ENCODE peak calls at places on chromosomes 11 and 22, in eight cellular contexts. One of them, this sample, is unnamed.

GRCh38 chr22:24108073-24108472 is 73.2 kb upstream of the SUSD2 start:
- DNase-seq in RPMI8226: no peak
- DNase-seq in osteocyte: no peak
- DNase-seq in esophagus squamous epithelium: no peak
- DNase-seq in neural crest cell: no peak
- DNase-seq in PC-9: no peak
- DNase-seq in lower lobe of right lung: no peak
- DNase-seq in AG09319: no peak
- DNase-seq in this sample: no peak

GRCh38 chr11:122168218-122168617 is 52.2 kb upstream of the BLID start:
- DNase-seq in RPMI8226: no peak
- DNase-seq in osteocyte: no peak
- DNase-seq in esophagus squamous epithelium: no peak
- DNase-seq in neural crest cell: no peak
- DNase-seq in PC-9: no peak
- DNase-seq in lower lobe of right lung: no peak
- DNase-seq in AG09319: no peak
- DNase-seq in this sample: no peak

GRCh38 chr11:45180888-45181594 is 34.6 kb downstream of the PRDM11 start:
- DNase-seq in RPMI8226: no peak
- DNase-seq in osteocyte: peak
- DNase-seq in esophagus squamous epithelium: no peak
- DNase-seq in neural crest cell: no peak
- DNase-seq in PC-9: peak
- DNase-seq in lower lobe of right lung: peak
- DNase-seq in AG09319: no peak
- DNase-seq in this sample: peak

GRCh38 chr22:27751277-27752070 is 50.1 kb downstream of the MN1 start:
- DNase-seq in RPMI8226: no peak
- DNase-seq in osteocyte: no peak
- DNase-seq in esophagus squamous epithelium: no peak
- DNase-seq in neural crest cell: no peak
- DNase-seq in PC-9: no peak
- DNase-seq in lower lobe of right lung: peak
- DNase-seq in AG09319: no peak
- DNase-seq in this sample: no peak

GRCh38 chr11:133808393-133809140 is 36.7 kb downstream of the SPATA19 start:
- DNase-seq in RPMI8226: no peak
- DNase-seq in osteocyte: peak
- DNase-seq in esophagus squamous epithelium: no peak
- DNase-seq in neural crest cell: no peak
- DNase-seq in PC-9: no peak
- DNase-seq in lower lobe of right lung: no peak
- DNase-seq in AG09319: no peak
- DNase-seq in this sample: no peak

GRCh38 chr11:77879218-77879617 is 58.3 kb downstream of the AAMDC start:
- DNase-seq in RPMI8226: peak
- DNase-seq in osteocyte: no peak
- DNase-seq in esophagus squamous epithelium: no peak
- DNase-seq in neural crest cell: no peak
- DNase-seq in PC-9: no peak
- DNase-seq in lower lobe of right lung: no peak
- DNase-seq in AG09319: no peak
- DNase-seq in this sample: peak

GRCh38 chr22:24990344-24990905 is 37.9 kb downstream of the KIAA1671 start:
- DNase-seq in RPMI8226: no peak
- DNase-seq in osteocyte: no peak
- DNase-seq in esophagus squamous epithelium: no peak
- DNase-seq in neural crest cell: no peak
- DNase-seq in PC-9: no peak
- DNase-seq in lower lobe of right lung: no peak
- DNase-seq in AG09319: no peak
- DNase-seq in this sample: no peak

GRCh38 chr22:48660104-48660794 is 1167.4 kb downstream of the BRD1 start:
- DNase-seq in RPMI8226: no peak
- DNase-seq in osteocyte: no peak
- DNase-seq in esophagus squamous epithelium: no peak
- DNase-seq in neural crest cell: no peak
- DNase-seq in PC-9: no peak
- DNase-seq in lower lobe of right lung: no peak
- DNase-seq in AG09319: no peak
- DNase-seq in this sample: no peak

GRCh38 chr11:130141561-130142341 is 17.8 kb upstream of the ST14 start:
- DNase-seq in RPMI8226: no peak
- DNase-seq in osteocyte: no peak
- DNase-seq in esophagus squamous epithelium: no peak
- DNase-seq in neural crest cell: no peak
- DNase-seq in PC-9: no peak
- DNase-seq in lower lobe of right lung: no peak
- DNase-seq in AG09319: no peak
- DNase-seq in this sample: no peak

GRCh38 chr11:120179071-120179672 is 31.7 kb upstream of the OAF start:
- DNase-seq in RPMI8226: no peak
- DNase-seq in osteocyte: no peak
- DNase-seq in esophagus squamous epithelium: no peak
- DNase-seq in neural crest cell: no peak
- DNase-seq in PC-9: no peak
- DNase-seq in lower lobe of right lung: no peak
- DNase-seq in AG09319: no peak
- DNase-seq in this sample: no peak

GRCh38 chr22:45686004-45686403 is 14.4 kb downstream of the ATXN10 start:
- DNase-seq in RPMI8226: no peak
- DNase-seq in osteocyte: no peak
- DNase-seq in esophagus squamous epithelium: no peak
- DNase-seq in neural crest cell: no peak
- DNase-seq in PC-9: no peak
- DNase-seq in lower lobe of right lung: no peak
- DNase-seq in AG09319: no peak
- DNase-seq in this sample: peak

GRCh38 chr11:68974421-68975194 is 6.2 kb downstream of the MRGPRD start:
- DNase-seq in RPMI8226: peak
- DNase-seq in osteocyte: peak
- DNase-seq in esophagus squamous epithelium: no peak
- DNase-seq in neural crest cell: no peak
- DNase-seq in PC-9: no peak
- DNase-seq in lower lobe of right lung: peak
- DNase-seq in AG09319: no peak
- DNase-seq in this sample: no peak

GRCh38 chr11:86183694-86184093 is 60.9 kb upstream of the EED start:
- DNase-seq in RPMI8226: peak
- DNase-seq in osteocyte: no peak
- DNase-seq in esophagus squamous epithelium: no peak
- DNase-seq in neural crest cell: no peak
- DNase-seq in PC-9: no peak
- DNase-seq in lower lobe of right lung: no peak
- DNase-seq in AG09319: no peak
- DNase-seq in this sample: no peak

GRCh38 chr22:50674606-50675552 is 2.3 kb downstream of the SHANK3 start:
- DNase-seq in RPMI8226: no peak
- DNase-seq in osteocyte: peak
- DNase-seq in esophagus squamous epithelium: no peak
- DNase-seq in neural crest cell: peak
- DNase-seq in PC-9: peak
- DNase-seq in lower lobe of right lung: peak
- DNase-seq in AG09319: no peak
- DNase-seq in this sample: peak

GRCh38 chr11:42778193-42778592 is 533.6 kb upstream of the API5 start:
- DNase-seq in RPMI8226: no peak
- DNase-seq in osteocyte: no peak
- DNase-seq in esophagus squamous epithelium: no peak
- DNase-seq in neural crest cell: no peak
- DNase-seq in PC-9: no peak
- DNase-seq in lower lobe of right lung: no peak
- DNase-seq in AG09319: no peak
- DNase-seq in this sample: no peak

GRCh38 chr11:16941935-16942334 is 72.3 kb downstream of the PLEKHA7 start:
- DNase-seq in RPMI8226: no peak
- DNase-seq in osteocyte: no peak
- DNase-seq in esophagus squamous epithelium: no peak
- DNase-seq in neural crest cell: no peak
- DNase-seq in PC-9: no peak
- DNase-seq in lower lobe of right lung: no peak
- DNase-seq in AG09319: no peak
- DNase-seq in this sample: no peak

GRCh38 chr11:117481885-117482284 is 154.2 kb downstream of the CEP164 start:
- DNase-seq in RPMI8226: no peak
- DNase-seq in osteocyte: no peak
- DNase-seq in esophagus squamous epithelium: no peak
- DNase-seq in neural crest cell: no peak
- DNase-seq in PC-9: no peak
- DNase-seq in lower lobe of right lung: no peak
- DNase-seq in AG09319: no peak
- DNase-seq in this sample: no peak